ENCODE peak calls at places on chromosomes 3 and 15, in five cellular contexts. One of them, this sample, is unnamed.

GRCh38 chr3:157083824-157084223 is 76.1 kb downstream of the CCNL1 start:
- DNase-seq in effector memory CD4-positive, alpha-beta T cell: no peak
- DNase-seq in AG04450: no peak
- DNase-seq in body of pancreas: no peak
- DNase-seq in activated CD8-positive, alpha-beta memory T cell treated with anti-CD3 and anti-CD28 coated beads for 48 hours: no peak
- DNase-seq in this sample: no peak

GRCh38 chr15:64623347-64624024 is 151.9 kb downstream of the RBPMS2 start:
- DNase-seq in effector memory CD4-positive, alpha-beta T cell: no peak
- DNase-seq in AG04450: no peak
- DNase-seq in body of pancreas: no peak
- DNase-seq in activated CD8-positive, alpha-beta memory T cell treated with anti-CD3 and anti-CD28 coated beads for 48 hours: no peak
- DNase-seq in this sample: no peak

GRCh38 chr3:52891615-52892081 is 5.7 kb downstream of the STIMATE start:
- DNase-seq in effector memory CD4-positive, alpha-beta T cell: no peak
- DNase-seq in AG04450: peak; percentile 29
- DNase-seq in body of pancreas: no peak
- DNase-seq in activated CD8-positive, alpha-beta memory T cell treated with anti-CD3 and anti-CD28 coated beads for 48 hours: no peak
- DNase-seq in this sample: no peak

GRCh38 chr3:185561958-185562357 is 9.6 kb upstream of the LIPH start:
- DNase-seq in effector memory CD4-positive, alpha-beta T cell: no peak
- DNase-seq in AG04450: no peak
- DNase-seq in body of pancreas: no peak
- DNase-seq in activated CD8-positive, alpha-beta memory T cell treated with anti-CD3 and anti-CD28 coated beads for 48 hours: no peak
- DNase-seq in this sample: no peak

GRCh38 chr15:60370804-60371700 is 26.7 kb downstream of the ANXA2 start:
- DNase-seq in effector memory CD4-positive, alpha-beta T cell: no peak
- DNase-seq in AG04450: peak; percentile 94
- DNase-seq in body of pancreas: peak; percentile 53
- DNase-seq in activated CD8-positive, alpha-beta memory T cell treated with anti-CD3 and anti-CD28 coated beads for 48 hours: no peak
- DNase-seq in this sample: peak; percentile 91

GRCh38 chr3:15097889-15098288 is 1.1 kb downstream of the RBSN start:
- DNase-seq in effector memory CD4-positive, alpha-beta T cell: peak; percentile 20
- DNase-seq in AG04450: no peak
- DNase-seq in body of pancreas: no peak
- DNase-seq in activated CD8-positive, alpha-beta memory T cell treated with anti-CD3 and anti-CD28 coated beads for 48 hours: peak; percentile 47
- DNase-seq in this sample: no peak

GRCh38 chr3:173556546-173556945 is 159.0 kb downstream of the NLGN1 start:
- DNase-seq in effector memory CD4-positive, alpha-beta T cell: no peak
- DNase-seq in AG04450: no peak
- DNase-seq in body of pancreas: no peak
- DNase-seq in activated CD8-positive, alpha-beta memory T cell treated with anti-CD3 and anti-CD28 coated beads for 48 hours: no peak
- DNase-seq in this sample: no peak

GRCh38 chr3:3068358-3068881 is 41.8 kb downstream of the IL5RA start:
- DNase-seq in effector memory CD4-positive, alpha-beta T cell: no peak
- DNase-seq in AG04450: no peak
- DNase-seq in body of pancreas: no peak
- DNase-seq in activated CD8-positive, alpha-beta memory T cell treated with anti-CD3 and anti-CD28 coated beads for 48 hours: no peak
- DNase-seq in this sample: no peak

GRCh38 chr15:77836901-77837648 is 204.4 kb upstream of the LINGO1 start:
- DNase-seq in effector memory CD4-positive, alpha-beta T cell: no peak
- DNase-seq in AG04450: no peak
- DNase-seq in body of pancreas: no peak
- DNase-seq in activated CD8-positive, alpha-beta memory T cell treated with anti-CD3 and anti-CD28 coated beads for 48 hours: no peak
- DNase-seq in this sample: peak; percentile 27

GRCh38 chr3:81947359-81947758 is 185.9 kb upstream of the GBE1 start:
- DNase-seq in effector memory CD4-positive, alpha-beta T cell: no peak
- DNase-seq in AG04450: no peak
- DNase-seq in body of pancreas: no peak
- DNase-seq in activated CD8-positive, alpha-beta memory T cell treated with anti-CD3 and anti-CD28 coated beads for 48 hours: no peak
- DNase-seq in this sample: no peak

GRCh38 chr3:105722943-105723556 is 145.8 kb downstream of the CBLB start:
- DNase-seq in effector memory CD4-positive, alpha-beta T cell: no peak
- DNase-seq in AG04450: no peak
- DNase-seq in body of pancreas: no peak
- DNase-seq in activated CD8-positive, alpha-beta memory T cell treated with anti-CD3 and anti-CD28 coated beads for 48 hours: no peak
- DNase-seq in this sample: no peak

GRCh38 chr3:105140899-105141367 is 225.8 kb upstream of the ALCAM start:
- DNase-seq in effector memory CD4-positive, alpha-beta T cell: no peak
- DNase-seq in AG04450: no peak
- DNase-seq in body of pancreas: no peak
- DNase-seq in activated CD8-positive, alpha-beta memory T cell treated with anti-CD3 and anti-CD28 coated beads for 48 hours: no peak
- DNase-seq in this sample: no peak

GRCh38 chr15:73941871-73942635 is 15.8 kb downstream of the LOXL1 start:
- DNase-seq in effector memory CD4-positive, alpha-beta T cell: no peak
- DNase-seq in AG04450: no peak
- DNase-seq in body of pancreas: no peak
- DNase-seq in activated CD8-positive, alpha-beta memory T cell treated with anti-CD3 and anti-CD28 coated beads for 48 hours: no peak
- DNase-seq in this sample: peak; percentile 61

GRCh38 chr3:4680227-4680691 is 187.1 kb downstream of the ITPR1 start:
- DNase-seq in effector memory CD4-positive, alpha-beta T cell: no peak
- DNase-seq in AG04450: no peak
- DNase-seq in body of pancreas: no peak
- DNase-seq in activated CD8-positive, alpha-beta memory T cell treated with anti-CD3 and anti-CD28 coated beads for 48 hours: no peak
- DNase-seq in this sample: no peak

This sample was measured in sigmoid colon.